ENCODE peak calls at places on chromosomes 7 and 10, in six cellular contexts. R is K562, M is A549, V is GM12878, I is endothelial cell of umbilical vein, G is HepG2. H is an unnamed sample.

GRCh38 chr7:134290286-134290685 is 26.4 kb downstream of the SLC35B4 start:
- DNase-seq in G (no peak), I (no peak), M (peak; percentile 13), R (no peak), V (no peak), H (no peak)

GRCh38 chr7:77823787-77824186 is 25.2 kb downstream of the PHTF2 start:
- DNase-seq in R (no peak), G (no peak), I (no peak), M (no peak), V (no peak), H (no peak)

GRCh38 chr7:112946350-112946749 is 140.3 kb downstream of the GPR85 start:
- DNase-seq in M (no peak), G (no peak), I (no peak), V (no peak), R (no peak), H (peak; percentile 19)

GRCh38 chr10:122141821-122142651 is 129.1 kb upstream of the BTBD16 start:
- DNase-seq in R (no peak), V (no peak), M (no peak), G (no peak), I (peak; percentile 22), H (no peak)

GRCh38 chr10:4285121-4285520 is 500.1 kb upstream of the KLF6 start:
- DNase-seq in I (no peak), G (no peak), V (no peak), M (no peak), R (no peak), H (no peak)

GRCh38 chr10:7054915-7055314 is 355.9 kb downstream of the SFMBT2 start:
- DNase-seq in V (no peak), R (peak; percentile 59), M (peak; percentile 48), G (no peak), I (no peak), H (peak; percentile 34)

GRCh38 chr10:104824378-104825006 is 183.4 kb downstream of the SORCS3 start:
- DNase-seq in G (no peak), R (no peak), M (no peak), V (no peak), I (no peak), H (peak; percentile 65)

GRCh38 chr10:77392851-77393250 is 244.8 kb downstream of the KCNMA1 start:
- DNase-seq in R (no peak), I (peak; percentile 93), G (no peak), V (no peak), M (peak; percentile 83), H (no peak)

GRCh38 chr10:62650411-62650810 is 154.1 kb upstream of the ADO start:
- DNase-seq in G (no peak), V (no peak), M (no peak), R (no peak), I (no peak), H (no peak)

GRCh38 chr7:83677180-83677866 is 28.4 kb upstream of the SEMA3E start:
- DNase-seq in R (no peak), I (peak; percentile 61), V (no peak), G (no peak), M (peak; percentile 41), H (peak; percentile 57)

GRCh38 chr7:111292026-111292430 is 201.1 kb downstream of the LRRN3 start:
- DNase-seq in I (no peak), V (no peak), M (no peak), G (no peak), R (no peak), H (no peak)
- TF ChIP-seq MAX in I (no peak), V (no peak), M (no peak), G (no peak), R (no peak), H (no peak)

DNA sequence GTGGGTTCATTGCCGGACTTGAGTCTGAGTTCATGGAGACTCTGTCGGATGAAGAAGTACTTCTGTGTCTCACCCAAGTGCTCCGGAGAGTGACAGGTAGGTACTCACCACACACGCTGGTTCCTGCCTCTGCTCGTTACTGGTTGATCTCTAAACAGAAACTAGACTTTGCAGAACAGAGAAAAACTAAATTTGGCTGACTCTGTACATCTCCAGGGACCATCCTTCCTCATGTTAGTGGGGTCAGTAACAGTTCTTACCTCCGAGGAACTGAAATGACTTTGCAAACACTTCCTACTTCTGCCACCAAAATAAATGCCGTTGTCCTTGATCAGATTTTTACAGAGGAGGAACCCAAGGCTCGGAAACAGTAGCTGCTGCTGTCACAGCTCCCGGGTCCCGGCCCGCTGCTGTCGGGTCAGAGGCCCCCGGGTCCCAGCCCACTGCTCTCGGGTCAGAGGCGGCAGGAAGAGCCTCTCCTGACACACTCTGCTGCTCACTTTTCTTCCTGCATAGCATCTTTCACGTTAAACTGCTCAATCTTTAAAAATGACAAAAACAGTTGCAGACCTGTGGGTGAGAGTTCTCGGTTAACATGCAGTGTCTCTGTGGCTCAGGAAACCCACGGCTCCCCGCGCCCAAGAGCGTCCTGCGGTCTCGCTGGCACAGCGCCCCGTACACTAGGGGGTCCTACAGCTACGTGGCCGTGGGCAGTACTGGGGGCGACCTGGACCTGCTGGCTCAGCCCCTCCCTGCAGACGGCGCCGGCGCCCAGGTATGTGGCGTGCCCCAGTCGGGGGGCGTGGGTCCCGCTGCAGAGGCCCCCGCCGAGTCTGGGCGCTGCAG is 4.8 kb upstream of the MTG1 start:
- DNase-seq in V (peak; percentile 99), G (no peak), R (peak; percentile 23), M (no peak), I (no peak), H (peak; percentile 80)
- H3K4me3 ChIP-seq in V (peak overlapping the region; percentile 78), G (no peak overlapping the region), R (peak overlapping the region; percentile 46), M (no peak overlapping the region), I (no peak overlapping the region), H (peak overlapping the region; percentile 61)

GRCh38 chr10:97903128-97904025 is 53.7 kb downstream of the GOLGA7B start:
- DNase-seq in I (no peak), M (no peak), R (no peak), G (no peak), V (no peak), H (no peak)
- TF ChIP-seq MYC in I (no peak), M (no peak), R (no peak), G (no peak), V (no peak), H (no peak)

DNA sequence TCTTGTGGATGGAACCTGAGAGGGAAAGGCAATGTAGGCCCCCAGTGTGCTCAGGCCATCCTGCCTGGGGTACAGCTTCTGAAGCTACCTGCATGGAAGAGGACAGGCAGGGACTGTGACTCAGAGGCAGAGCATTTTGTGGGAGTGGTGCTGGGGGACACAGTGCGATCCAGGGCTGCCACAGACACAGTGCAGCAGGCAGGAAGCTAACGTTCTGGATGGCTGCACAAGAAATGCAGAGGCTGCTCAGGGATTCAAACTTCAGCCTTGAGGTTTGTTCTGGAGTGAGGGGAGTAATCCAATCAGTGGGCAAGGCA is 648.0 kb upstream of the IGFBP3 start:
- DNase-seq in I (peak; percentile 11), G (peak; percentile 3), R (no peak), V (no peak), M (no peak), H (no peak)
- TF ChIP-seq MAX in I (no peak), G (no peak), R (no peak), V (no peak), M (no peak), H (no peak)

GRCh38 chr7:140621326-140622035 is 19.1 kb downstream of the DENND2A start:
- DNase-seq in R (no peak), V (no peak), I (no peak), M (no peak), G (no peak), H (no peak)
- H3K4me3 ChIP-seq in R (no peak overlapping the region), V (no peak overlapping the region), I (no peak overlapping the region), M (no peak overlapping the region), G (no peak overlapping the region), H (no peak overlapping the region)